ENCODE peak calls at places on chromosomes 1 and 21, in seven cellular contexts. V, X, Y, A, J, R and S are unnamed samples.

GRCh38 chr1:201126832-201127754 is at the start of gene ASCL5:
- DNase-seq in V (peak; percentile 56), X (peak; percentile 46), Y (peak; percentile 68), A (peak; percentile 71), J (peak; percentile 52), R (peak; percentile 23), S (no peak)

GRCh38 chr1:2125375-2126211 is 69.0 kb downstream of the FAAP20 start:
- DNase-seq in V (no peak), X (peak; percentile 1), Y (no peak), A (no peak), J (no peak), R (no peak), S (no peak)

GRCh38 chr1:16139473-16139962 is 16.4 kb downstream of the EPHA2 start:
- DNase-seq in V (peak; percentile 62), X (no peak), Y (no peak), A (peak; percentile 83), J (peak; percentile 95), R (peak; percentile 94), S (no peak)

GRCh38 chr1:7592120-7592798 is 178.8 kb upstream of the VAMP3 start:
- DNase-seq in V (no peak), X (no peak), Y (no peak), A (no peak), J (no peak), R (no peak), S (no peak)

GRCh38 chr1:234368320-234369032 is 4.8 kb upstream of the COA6 start:
- DNase-seq in V (no peak), X (no peak), Y (no peak), A (no peak), J (no peak), R (no peak), S (no peak)

GRCh38 chr1:3911981-3912808 is 12.1 kb upstream of the C1orf174 start:
- DNase-seq in V (no peak), X (no peak), Y (no peak), A (no peak), J (no peak), R (no peak), S (no peak)

GRCh38 chr1:24283326-24284155 is 35.6 kb upstream of the GRHL3 start:
- DNase-seq in V (peak; percentile 34), X (no peak), Y (no peak), A (peak; percentile 82), J (peak; percentile 87), R (peak; percentile 83), S (no peak)

GRCh38 chr21:43194303-43195130 is 25.7 kb downstream of the CRYAA start:
- DNase-seq in V (no peak), X (no peak), Y (no peak), A (no peak), J (no peak), R (no peak), S (no peak)

GRCh38 chr1:39996396-39997004 is 41.6 kb downstream of the MFSD2A start:
- DNase-seq in V (no peak), X (no peak), Y (no peak), A (peak; percentile 34), J (peak; percentile 31), R (no peak), S (no peak)

GRCh38 chr1:68231627-68232303 is 558 bp downstream of the WLS start:
- DNase-seq in V (peak; percentile 83), X (peak; percentile 90), Y (peak; percentile 67), A (peak; percentile 80), J (peak; percentile 79), R (peak; percentile 67), S (peak; percentile 89)

GRCh38 chr1:114779722-114780121 is 763 bp downstream of the SIKE1 start:
- DNase-seq in V (no peak), X (no peak), Y (no peak), A (no peak), J (no peak), R (no peak), S (no peak)

GRCh38 chr21:28359300-28359699 is 633.4 kb downstream of the LTN1 start:
- DNase-seq in V (no peak), X (no peak), Y (no peak), A (no peak), J (no peak), R (no peak), S (no peak)

DNA sequence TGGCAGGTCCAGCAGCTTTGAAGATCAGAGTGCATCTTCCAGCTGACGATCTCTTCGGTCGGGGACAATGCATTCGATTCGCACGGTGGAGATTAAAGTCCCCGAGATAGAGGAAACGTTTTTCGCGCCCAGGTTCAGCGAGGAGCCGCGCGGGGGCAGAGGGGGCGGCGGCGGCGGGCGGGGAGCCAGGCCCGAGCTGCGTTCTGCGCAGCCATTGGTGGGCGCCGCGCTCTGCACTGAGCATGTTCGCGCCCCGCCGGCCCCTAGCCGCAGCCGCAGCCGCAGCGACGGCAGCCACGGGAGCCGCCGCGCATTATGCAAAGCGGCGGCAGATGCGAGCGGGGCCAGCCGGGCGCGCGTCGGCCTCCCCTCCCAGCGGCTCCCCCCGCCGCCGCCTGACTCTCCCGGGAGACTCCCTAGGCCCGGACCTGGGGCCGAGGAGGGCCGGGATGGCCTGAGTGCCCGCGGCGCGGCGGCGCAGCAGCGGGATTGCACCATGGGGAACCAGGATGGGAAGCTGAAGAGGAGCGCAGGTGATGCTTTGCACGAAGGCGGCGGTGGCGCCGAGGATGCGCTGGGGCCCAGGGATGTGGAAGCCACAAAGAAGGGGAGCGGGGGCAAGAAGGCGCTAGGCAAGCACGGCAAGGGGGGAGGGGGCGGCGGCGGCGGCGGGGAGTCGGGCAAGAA is at the start of gene FMN2:
- DNase-seq in V (peak; percentile 39), X (peak; percentile 88), Y (peak; percentile 78), A (peak; percentile 80), J (peak; percentile 66), R (peak; percentile 39), S (peak; percentile 11)
- TF ChIP-seq EZH2 in V (peak; percentile 77), X (no peak), Y (peak; percentile 23), A (no peak), J (no peak), R (no peak), S (no peak)

DNA sequence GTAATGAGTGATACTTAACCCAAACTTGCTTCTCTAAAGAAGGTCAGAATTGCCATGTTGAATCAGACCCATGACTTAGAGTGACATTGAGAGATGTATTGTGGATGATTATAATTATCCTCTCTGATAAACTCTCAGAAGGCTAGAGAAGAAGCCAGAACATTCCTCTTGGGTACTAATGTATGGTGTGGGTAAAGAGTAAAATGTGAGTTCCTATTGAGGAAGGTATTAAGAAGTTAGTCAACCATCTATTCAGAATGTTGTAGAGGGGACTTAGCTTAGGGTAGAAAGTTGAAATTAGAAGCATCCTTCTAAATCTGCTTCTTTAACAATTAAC is 7.3 kb downstream of the GMEB1 start:
- DNase-seq in V (no peak), X (no peak), Y (no peak), A (no peak), J (no peak), R (no peak), S (no peak)
- H3K36me3 ChIP-seq in V (no peaks in the 10 kb centered on the region), X (no peaks in the 10 kb centered on the region), Y (no peaks in the 10 kb centered on the region), A (no peaks in the 10 kb centered on the region), J (no peaks in the 10 kb centered on the region), R (no peaks in the 10 kb centered on the region), S (no peaks in the 10 kb centered on the region)

GRCh38 chr1:147080671-147081394 is 91.4 kb downstream of the PRKAB2 start:
- DNase-seq in V (no peak), X (no peak), Y (peak; percentile 73), A (no peak), J (no peak), R (no peak), S (no peak)
- TF ChIP-seq EZH2 in V (no peak), X (no peak), Y (peak; percentile 67), A (no peak), J (no peak), R (peak; percentile 89), S (no peak)

GRCh38 chr1:154550657-154551056 is 7.8 kb downstream of the UBE2Q1 start:
- DNase-seq in V (no peak), X (no peak), Y (no peak), A (no peak), J (no peak), R (no peak), S (no peak)

GRCh38 chr1:154548028-154548427 is 10.4 kb downstream of the UBE2Q1 start:
- DNase-seq in V (no peak), X (no peak), Y (no peak), A (no peak), J (no peak), R (no peak), S (no peak)

GRCh38 chr1:154547333-154547732 is 11.1 kb downstream of the UBE2Q1 start:
- DNase-seq in V (no peak), X (no peak), Y (no peak), A (no peak), J (no peak), R (no peak), S (no peak)

GRCh38 chr1:154550070-154550469 is 8.4 kb downstream of the UBE2Q1 start:
- DNase-seq in V (no peak), X (no peak), Y (no peak), A (no peak), J (no peak), R (no peak), S (no peak)

DNA sequence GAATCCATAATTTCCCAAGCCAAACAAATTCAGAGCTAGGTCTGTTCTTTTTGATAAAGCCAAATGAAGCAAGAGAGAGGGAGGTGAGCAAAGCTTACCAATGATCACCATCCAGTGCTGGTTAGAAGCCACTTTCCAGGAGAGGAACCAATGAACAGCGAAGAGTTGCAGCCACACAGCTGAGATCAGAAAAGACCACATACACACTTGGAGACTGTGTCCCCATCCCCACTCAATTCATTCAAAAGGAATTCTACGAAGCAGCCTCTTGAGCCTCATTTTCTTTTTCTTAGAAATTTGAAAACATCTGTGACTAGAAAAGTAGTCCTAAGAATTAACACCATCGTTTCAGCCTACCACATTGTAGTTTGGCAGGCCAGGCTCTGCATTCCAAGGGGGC is 9.1 kb downstream of the UBE2Q1 start:
- DNase-seq in V (no peak), X (no peak), Y (no peak), A (no peak), J (no peak), R (no peak), S (no peak)
- H3K36me3 ChIP-seq in V (no peaks in the 10 kb centered on the region), X (peaks cover 6% of the 10 kb centered on the region), Y (peaks cover 42% of the 10 kb centered on the region), A (peaks cover 35% of the 10 kb centered on the region), J (peaks cover 30% of the 10 kb centered on the region), R (peaks cover 45% of the 10 kb centered on the region), S (peaks cover 55% of the 10 kb centered on the region)